ENCODE peak calls at places on chromosomes 1 and 21, in five cellular contexts. N is IMR-90, U is uterus, E is aorta, D is cardiac muscle cell. K is an unnamed sample. For H3K27me3 and H3K9me3, the result is how much of the 10 kb centered on the place peaks cover.

GRCh38 chr1:212293579-212293978 is 8.4 kb downstream of the PPP2R5A start:
- DNase-seq in D (peak), N (peak), E (no peak), U (no peak), K (peak)

GRCh38 chr21:44758781-44759627 is 42.6 kb downstream of the UBE2G2 start:
- DNase-seq in D (no peak), N (no peak), E (peak), U (no peak), K (no peak)

GRCh38 chr1:92310185-92310597 is 11.3 kb downstream of the RPAP2 start:
- DNase-seq in N (peak), E (no peak), D (peak), U (no peak), K (peak)

GRCh38 chr1:109873278-109874175 is 37.1 kb upstream of the CSF1 start:
- DNase-seq in N (peak), D (no peak), E (no peak), U (no peak), K (no peak)

GRCh38 chr1:86277909-86278308 is 118.2 kb downstream of the ODF2L start:
- DNase-seq in E (no peak), N (no peak), U (no peak), D (no peak), K (no peak)

GRCh38 chr1:115706774-115707425 is 61.6 kb downstream of the CASQ2 start:
- DNase-seq in D (peak), N (peak), E (no peak), U (no peak), K (peak)

GRCh38 chr1:222790115-222790514 is 24.7 kb upstream of the DISP1 start:
- DNase-seq in N (no peak), U (no peak), D (no peak), E (no peak), K (no peak)

GRCh38 chr1:204348722-204349121 is 11.0 kb downstream of the PLEKHA6 start:
- DNase-seq in E (peak), U (peak), D (peak), N (peak), K (no peak)

GRCh38 chr1:183306317-183307042 is 111.7 kb downstream of the NMNAT2 start:
- DNase-seq in D (peak), U (no peak), N (no peak), E (no peak), K (peak)

GRCh38 chr1:225544283-225544682 is 108.6 kb downstream of the ENAH start:
- DNase-seq in D (no peak), U (no peak), E (no peak), N (no peak), K (no peak)

GRCh38 chr1:108046021-108046420 is 81.0 kb upstream of the VAV3 start:
- DNase-seq in E (no peak), N (no peak), U (no peak), D (no peak), K (no peak)

GRCh38 chr21:27831821-27832569 is 865.1 kb upstream of the ADAMTS5 start:
- DNase-seq in E (no peak), U (no peak), D (no peak), N (peak), K (no peak)

GRCh38 chr1:93822710-93823425 is 56.1 kb downstream of the DNTTIP2 start:
- DNase-seq in U (no peak), D (no peak), E (no peak), N (peak), K (no peak)

GRCh38 chr1:160127381-160127780 is 11.8 kb downstream of the ATP1A2 start:
- DNase-seq in D (no peak), N (no peak), U (no peak), E (peak), K (no peak)

GRCh38 chr1:154624756-154625643 is 17.0 kb upstream of the ADAR start:
- DNase-seq in E (no peak), U (no peak), N (peak), D (no peak), K (no peak)

GRCh38 chr21:43719748-43720538 is 1.0 kb downstream of the PDXK start:
- DNase-seq in E (peak), U (peak), D (no peak), N (no peak), K (peak)

GRCh38 chr1:162541619-162542141 is 19.8 kb upstream of the UAP1 start:
- DNase-seq in E (no peak), U (peak), D (no peak), N (peak), K (no peak)

GRCh38 chr1:81549588-81550127 is 251.1 kb upstream of the ADGRL2 start:
- DNase-seq in N (peak), U (no peak), D (peak), E (no peak), K (peak)

GRCh38 chr1:81550753-81551152 is 250.0 kb upstream of the ADGRL2 start:
- DNase-seq in N (no peak), E (no peak), U (no peak), D (no peak), K (no peak)

GRCh38 chr1:29388170-29388569 is 151.8 kb downstream of the PTPRU start:
- DNase-seq in D (no peak), E (no peak), N (no peak), U (no peak), K (no peak)

DNA sequence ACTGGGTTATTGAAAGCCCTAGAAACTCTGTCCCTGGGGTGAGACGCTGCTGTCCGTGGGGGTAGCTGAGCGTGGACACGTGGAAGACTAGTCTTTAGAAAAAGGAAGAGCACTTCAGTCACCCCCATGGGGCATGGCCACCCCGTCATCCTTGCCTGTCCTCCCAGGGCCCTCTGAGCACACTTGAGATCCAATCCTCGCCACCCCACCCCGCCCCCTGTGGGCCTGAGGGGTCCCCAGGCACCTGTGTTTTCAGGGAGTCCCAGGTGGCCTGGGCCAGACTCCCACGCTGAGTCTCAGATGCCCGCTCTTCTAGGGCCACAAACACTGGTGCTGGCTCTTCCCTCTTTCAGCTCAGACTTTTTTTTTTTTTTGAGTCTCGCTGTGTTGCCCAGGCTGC is 2.5 kb downstream of the PRKCZ start:
- DNase-seq in E (no peak), N (no peak), U (no peak), D (no peak), K (no peak)
- H3K27me3 ChIP-seq in E (under half), N (under half), U (under half), D (under half), K (under half)

DNA sequence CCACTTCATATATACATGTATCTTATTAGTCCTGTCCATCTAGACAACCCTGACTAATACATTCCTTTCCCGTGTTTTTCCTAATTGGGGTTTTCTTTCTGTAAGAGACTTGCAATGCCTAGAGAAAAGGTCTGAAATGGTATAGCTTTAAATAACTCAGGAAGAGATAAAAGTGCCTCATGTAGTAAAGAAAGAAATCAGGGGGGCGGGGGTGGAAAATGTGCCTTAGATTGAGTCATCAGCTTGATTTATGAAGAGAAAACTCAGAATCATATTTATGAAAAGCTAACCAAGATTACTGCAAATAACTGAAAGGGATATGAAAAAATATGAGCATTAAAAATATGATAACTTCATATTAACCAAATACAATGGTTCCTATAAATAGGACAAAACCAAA is 345.8 kb upstream of the CHRM3 start:
- DNase-seq in E (no peak), N (no peak), U (no peak), D (no peak), K (no peak)
- H3K9me3 ChIP-seq in E (under half), N (under half), U (under half), D (under half), K (under half)

GRCh38 chr1:20558180-20558579 is 5.8 kb downstream of the FAM43B start:
- DNase-seq in U (no peak), D (no peak), E (no peak), N (no peak), K (no peak)

GRCh38 chr1:20552728-20553571 is 577 bp downstream of the FAM43B start:
- DNase-seq in D (peak), U (no peak), E (no peak), N (peak), K (no peak)

GRCh38 chr1:20555025-20555757 is 2.8 kb downstream of the FAM43B start:
- DNase-seq in D (no peak), E (no peak), U (no peak), N (peak), K (no peak)

GRCh38 chr1:20551945-20552727 is at the start of gene FAM43B:
- DNase-seq in E (peak), D (peak), N (no peak), U (peak), K (peak)

DNA sequence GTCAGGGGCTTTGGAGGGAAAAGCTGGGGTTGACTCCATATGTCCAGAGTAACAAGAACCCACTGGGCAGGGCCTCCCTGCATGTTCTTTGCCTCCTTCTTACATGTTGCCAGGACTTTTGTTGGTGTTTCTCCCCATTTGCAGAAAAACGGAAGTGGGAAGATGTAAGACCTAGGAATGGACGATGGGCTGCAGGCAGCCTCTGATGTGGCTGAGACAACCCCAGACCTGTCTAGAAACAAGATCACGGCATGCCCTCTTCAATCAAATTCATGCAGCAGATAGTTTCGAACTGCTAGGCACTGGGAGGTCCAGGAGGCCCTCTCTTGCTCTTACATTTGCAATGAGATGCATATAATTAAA is 3.4 kb downstream of the FAM43B start:
- DNase-seq in U (no peak), D (no peak), N (no peak), E (peak), K (no peak)
- H3K27me3 ChIP-seq in U (under half), D (half or more), N (half or more), E (under half), K (half or more)

GRCh38 chr1:228238461-228238860 is 30.6 kb downstream of the OBSCN start:
- DNase-seq in E (no peak), N (no peak), U (no peak), D (no peak), K (no peak)

GRCh38 chr1:228241259-228241658 is 33.4 kb downstream of the OBSCN start:
- DNase-seq in E (no peak), U (no peak), N (no peak), D (no peak), K (no peak)

GRCh38 chr1:228243093-228243492 is 35.2 kb downstream of the OBSCN start:
- DNase-seq in N (no peak), D (no peak), U (no peak), E (no peak), K (no peak)

GRCh38 chr1:228242313-228242864 is 34.5 kb downstream of the OBSCN start:
- DNase-seq in D (no peak), N (no peak), U (no peak), E (no peak), K (no peak)

GRCh38 chr1:228240411-228241240 is 32.8 kb downstream of the OBSCN start:
- DNase-seq in U (no peak), D (no peak), E (no peak), N (no peak), K (no peak)
- H3K9me3 ChIP-seq in U (under half), D (under half), E (under half), N (under half), K (under half)

DNA sequence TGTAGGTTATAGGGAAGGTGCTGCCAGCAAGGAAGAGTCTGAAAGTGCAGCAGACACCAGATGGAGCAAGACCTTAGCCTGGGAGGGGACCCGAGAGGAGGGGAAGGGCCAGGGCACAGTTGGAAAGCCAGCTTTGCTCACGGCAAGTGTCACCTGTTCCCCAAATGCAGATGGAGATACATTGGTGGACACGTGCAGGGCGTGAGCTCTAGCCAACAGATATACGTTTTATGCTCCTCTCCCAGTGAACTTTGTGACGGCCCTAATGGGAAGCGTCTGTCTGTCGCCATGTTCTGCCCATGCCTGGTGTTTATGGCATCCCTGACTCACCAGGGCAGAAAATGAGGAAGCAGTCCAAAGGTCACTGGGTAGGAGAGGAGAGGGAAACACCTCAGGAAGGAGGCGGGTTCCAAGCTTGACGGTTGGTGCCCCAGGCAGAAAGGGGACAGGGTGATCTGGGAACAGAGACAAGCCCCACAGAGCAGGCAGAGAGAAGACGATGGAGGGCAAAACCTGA is 7.6 kb downstream of the GPA33 start:
- DNase-seq in U (no peak), D (no peak), E (no peak), N (no peak), K (no peak)
- H3K27me3 ChIP-seq in U (under half), D (under half), E (under half), N (under half), K (under half)

GRCh38 chr1:48940946-48941732 is 164.4 kb upstream of the BEND5 start:
- DNase-seq in D (no peak), U (no peak), N (no peak), E (no peak), K (no peak)
- H3K9me3 ChIP-seq in D (under half), U (under half), N (under half), E (under half), K (under half)

DNA sequence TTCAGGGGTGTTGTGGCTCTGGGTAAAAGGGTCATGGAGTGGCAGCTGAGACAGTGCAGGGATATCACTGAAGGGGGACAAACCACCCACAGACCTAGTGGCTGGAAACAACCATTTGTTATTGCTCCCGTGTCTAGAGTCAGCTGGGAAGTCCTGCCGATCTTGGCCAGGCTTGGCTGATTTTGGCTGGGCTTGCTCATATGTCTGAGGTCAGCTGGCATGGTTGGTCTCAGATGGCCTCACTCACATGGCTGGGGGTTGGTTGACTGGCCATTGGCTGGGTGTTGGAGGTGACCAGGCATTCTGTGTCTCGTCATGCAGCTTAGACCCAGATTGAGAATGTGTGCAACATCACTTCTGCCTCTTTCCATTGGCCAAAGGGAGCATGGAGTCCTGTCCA is 203.8 kb upstream of the POU3F1 start:
- DNase-seq in U (no peak), N (no peak), D (no peak), E (no peak), K (no peak)
- H3K27me3 ChIP-seq in U (under half), N (under half), D (under half), E (under half), K (under half)

GRCh38 chr1:24555591-24556413 is at the start of gene NCMAP:
- DNase-seq in N (no peak), D (peak), E (peak), U (no peak), K (no peak)

GRCh38 chr1:24553931-24554330 is 2.0 kb upstream of the NCMAP start:
- DNase-seq in D (no peak), U (no peak), N (no peak), E (no peak), K (no peak)

GRCh38 chr1:24556414-24556795 is 518 bp downstream of the NCMAP start:
- DNase-seq in N (no peak), U (no peak), D (no peak), E (no peak), K (no peak)

GRCh38 chr1:24557220-24557619 is 1.3 kb downstream of the NCMAP start:
- DNase-seq in E (no peak), N (no peak), U (no peak), D (no peak), K (no peak)

DNA sequence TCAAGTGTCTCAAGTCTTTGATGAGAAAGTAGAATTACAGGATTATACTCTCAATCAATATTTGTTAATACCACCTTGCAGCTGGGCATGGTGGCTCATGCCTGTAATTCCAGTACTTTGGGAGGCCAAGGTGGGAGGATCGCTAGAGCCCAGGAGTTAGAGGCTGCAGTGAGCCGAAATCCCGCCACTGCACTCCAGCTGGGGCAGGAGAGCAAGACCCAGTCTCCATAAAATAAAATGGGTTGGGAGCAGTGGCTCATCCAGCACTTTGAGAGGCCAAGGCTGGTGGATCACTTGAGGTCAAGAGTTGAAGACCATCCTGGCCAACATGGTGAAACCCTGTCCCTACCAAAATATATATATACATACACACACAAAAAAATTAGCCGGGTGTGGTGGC is 1.2 kb upstream of the NCMAP start:
- DNase-seq in D (no peak), E (no peak), U (no peak), N (no peak), K (no peak)
- H3K9me3 ChIP-seq in D (under half), E (under half), U (under half), N (under half), K (under half)